ENCODE peak calls at places on chromosomes 16 and 17, in seven cellular contexts. One of them, this sample, is unnamed. For H3K4me1, the result is how much of the 10 kb centered on the place peaks cover.

GRCh38 chr17:3576970-3577369 is 19.4 kb upstream of the TRPV3 start:
- DNase-seq in HepG2: no peak
- DNase-seq in GM12878: no peak
- DNase-seq in HCT116: no peak
- DNase-seq in K562: no peak
- DNase-seq in SK-N-SH: no peak
- DNase-seq in H1: no peak
- DNase-seq in this sample: no peak

GRCh38 chr17:75289832-75290337 is 652 bp upstream of the SLC25A19 start:
- DNase-seq in K562: peak
- DNase-seq in GM12878: peak
- DNase-seq in SK-N-SH: no peak
- DNase-seq in HCT116: no peak
- DNase-seq in H1: no peak
- DNase-seq in HepG2: no peak
- DNase-seq in this sample: peak

GRCh38 chr17:49277638-49278037 is 47.1 kb upstream of the PHOSPHO1 start:
- DNase-seq in GM12878: no peak
- DNase-seq in K562: no peak
- DNase-seq in SK-N-SH: no peak
- DNase-seq in HepG2: no peak
- DNase-seq in H1: no peak
- DNase-seq in HCT116: no peak
- DNase-seq in this sample: no peak

GRCh38 chr17:39461911-39462641 is 790 bp downstream of the CDK12 start:
- DNase-seq in K562: peak
- DNase-seq in SK-N-SH: peak
- DNase-seq in HCT116: no peak
- DNase-seq in HepG2: peak
- DNase-seq in GM12878: peak
- DNase-seq in H1: peak
- DNase-seq in this sample: no peak

GRCh38 chr17:80441133-80441578 is 26.2 kb downstream of the ENDOV start:
- DNase-seq in HepG2: peak
- DNase-seq in H1: peak
- DNase-seq in HCT116: no peak
- DNase-seq in K562: peak
- DNase-seq in SK-N-SH: peak
- DNase-seq in GM12878: no peak
- DNase-seq in this sample: no peak

GRCh38 chr17:73308017-73308823 is 3.6 kb downstream of the CDC42EP4 start:
- DNase-seq in HCT116: peak
- DNase-seq in K562: peak
- DNase-seq in SK-N-SH: no peak
- DNase-seq in H1: no peak
- DNase-seq in HepG2: peak
- DNase-seq in GM12878: no peak
- DNase-seq in this sample: no peak

GRCh38 chr17:41651625-41652460 is 27.5 kb upstream of the KRT17 start:
- DNase-seq in HCT116: no peak
- DNase-seq in H1: no peak
- DNase-seq in K562: no peak
- DNase-seq in GM12878: no peak
- DNase-seq in HepG2: no peak
- DNase-seq in SK-N-SH: peak
- DNase-seq in this sample: no peak

GRCh38 chr17:61408151-61409041 is 8.8 kb downstream of the TBX2 start:
- DNase-seq in K562: no peak
- DNase-seq in HepG2: no peak
- DNase-seq in H1: peak
- DNase-seq in GM12878: no peak
- DNase-seq in HCT116: no peak
- DNase-seq in SK-N-SH: peak
- DNase-seq in this sample: no peak

DNA sequence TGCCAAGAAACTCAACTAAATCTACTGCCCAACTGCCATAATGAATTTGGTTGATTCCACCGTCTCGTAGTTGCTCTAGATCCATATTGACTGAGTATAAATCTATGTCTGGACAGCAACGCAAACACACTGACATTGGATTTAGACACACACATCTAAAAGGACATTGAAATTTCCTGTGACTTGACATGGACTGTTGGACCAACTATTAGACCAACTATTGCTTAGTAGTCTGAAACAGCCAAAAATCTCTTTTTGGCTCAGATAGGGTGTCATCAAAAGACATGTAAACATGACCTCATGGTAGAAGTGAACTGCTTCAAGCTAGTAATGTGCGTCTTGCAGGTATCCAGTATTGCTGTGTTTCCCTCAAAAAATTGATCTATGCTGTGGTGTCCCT is 31.3 kb downstream of the KIAA0513 start:
- DNase-seq in GM12878: no peak
- DNase-seq in HepG2: no peak
- DNase-seq in H1: no peak
- DNase-seq in HCT116: no peak
- DNase-seq in K562: no peak
- DNase-seq in SK-N-SH: no peak
- DNase-seq in this sample: no peak
- H3K4me1 ChIP-seq in GM12878: under half
- H3K4me1 ChIP-seq in HepG2: under half
- H3K4me1 ChIP-seq in H1: under half
- H3K4me1 ChIP-seq in HCT116: under half
- H3K4me1 ChIP-seq in K562: under half
- H3K4me1 ChIP-seq in SK-N-SH: under half
- H3K4me1 ChIP-seq in this sample: under half

GRCh38 chr17:82098939-82099765 is 1.1 kb upstream of the FASN start:
- DNase-seq in GM12878: no peak
- DNase-seq in HepG2: no peak
- DNase-seq in SK-N-SH: no peak
- DNase-seq in K562: peak
- DNase-seq in H1: no peak
- DNase-seq in HCT116: no peak
- DNase-seq in this sample: no peak
- TF ChIP-seq SIN3A in GM12878: no peak
- TF ChIP-seq SIN3A in HepG2: no peak
- TF ChIP-seq SIN3A in SK-N-SH: peak
- TF ChIP-seq SIN3A in K562: no peak
- TF ChIP-seq SIN3A in H1: peak
- TF ChIP-seq SIN3A in HCT116: no peak
- TF ChIP-seq SIN3A in this sample: no peak

GRCh38 chr16:57148481-57148880 is 37.4 kb downstream of the PSME3IP1 start:
- DNase-seq in H1: peak
- DNase-seq in HepG2: no peak
- DNase-seq in K562: no peak
- DNase-seq in HCT116: no peak
- DNase-seq in SK-N-SH: no peak
- DNase-seq in GM12878: no peak
- DNase-seq in this sample: no peak

GRCh38 chr16:57146735-57147134 is 39.1 kb downstream of the PSME3IP1 start:
- DNase-seq in HepG2: peak
- DNase-seq in H1: peak
- DNase-seq in GM12878: no peak
- DNase-seq in K562: peak
- DNase-seq in HCT116: no peak
- DNase-seq in SK-N-SH: peak
- DNase-seq in this sample: no peak

GRCh38 chr16:57149391-57149790 is 36.4 kb downstream of the PSME3IP1 start:
- DNase-seq in GM12878: no peak
- DNase-seq in K562: no peak
- DNase-seq in SK-N-SH: no peak
- DNase-seq in HepG2: no peak
- DNase-seq in HCT116: no peak
- DNase-seq in H1: no peak
- DNase-seq in this sample: no peak

GRCh38 chr16:57145964-57146647 is 39.7 kb downstream of the PSME3IP1 start:
- DNase-seq in GM12878: no peak
- DNase-seq in H1: no peak
- DNase-seq in K562: peak
- DNase-seq in HCT116: no peak
- DNase-seq in HepG2: no peak
- DNase-seq in SK-N-SH: no peak
- DNase-seq in this sample: no peak

GRCh38 chr16:57147381-57148191 is 38.3 kb downstream of the PSME3IP1 start:
- DNase-seq in GM12878: no peak
- DNase-seq in HepG2: no peak
- DNase-seq in H1: no peak
- DNase-seq in HCT116: no peak
- DNase-seq in K562: no peak
- DNase-seq in SK-N-SH: peak
- DNase-seq in this sample: no peak
- H3K4me1 ChIP-seq in GM12878: under half
- H3K4me1 ChIP-seq in HepG2: under half
- H3K4me1 ChIP-seq in H1: under half
- H3K4me1 ChIP-seq in HCT116: under half
- H3K4me1 ChIP-seq in K562: under half
- H3K4me1 ChIP-seq in SK-N-SH: under half
- H3K4me1 ChIP-seq in this sample: under half

DNA sequence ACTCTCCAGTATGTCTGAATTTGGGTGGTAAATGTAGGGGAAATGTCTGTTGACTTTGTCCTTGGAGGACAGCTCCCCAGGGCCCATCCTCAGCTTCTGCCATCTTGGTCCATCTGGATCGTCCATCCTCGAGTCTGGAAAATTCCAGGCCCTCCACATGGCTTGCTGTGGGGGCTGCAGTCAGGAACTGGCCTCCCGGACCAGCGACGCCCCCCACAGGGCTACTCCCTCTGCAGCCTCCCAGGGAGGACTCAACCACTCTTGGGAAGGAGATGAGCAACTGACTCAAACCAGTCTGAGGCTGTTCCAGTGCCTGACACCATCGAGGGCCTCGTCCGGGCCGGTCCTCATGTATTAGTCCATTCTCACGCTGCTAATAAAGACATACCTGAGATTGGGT is 5.5 kb upstream of the ZG16B start:
- DNase-seq in HCT116: no peak
- DNase-seq in H1: no peak
- DNase-seq in SK-N-SH: no peak
- DNase-seq in GM12878: no peak
- DNase-seq in K562: no peak
- DNase-seq in HepG2: no peak
- DNase-seq in this sample: no peak
- TF ChIP-seq SIN3A in HCT116: no peak
- TF ChIP-seq SIN3A in H1: no peak
- TF ChIP-seq SIN3A in SK-N-SH: no peak
- TF ChIP-seq SIN3A in GM12878: no peak
- TF ChIP-seq SIN3A in K562: no peak
- TF ChIP-seq SIN3A in HepG2: no peak
- TF ChIP-seq SIN3A in this sample: no peak

GRCh38 chr17:1713160-1713877 is 3.1 kb upstream of the TLCD2 start:
- DNase-seq in K562: peak
- DNase-seq in SK-N-SH: no peak
- DNase-seq in H1: no peak
- DNase-seq in GM12878: no peak
- DNase-seq in HepG2: no peak
- DNase-seq in HCT116: no peak
- DNase-seq in this sample: no peak

GRCh38 chr17:1709971-1710806 is at the start of gene TLCD2:
- DNase-seq in GM12878: no peak
- DNase-seq in SK-N-SH: peak
- DNase-seq in H1: peak
- DNase-seq in K562: peak
- DNase-seq in HCT116: peak
- DNase-seq in HepG2: no peak
- DNase-seq in this sample: no peak

GRCh38 chr17:1710807-1711553 is 803 bp upstream of the TLCD2 start:
- DNase-seq in K562: no peak
- DNase-seq in H1: peak
- DNase-seq in GM12878: no peak
- DNase-seq in SK-N-SH: no peak
- DNase-seq in HCT116: no peak
- DNase-seq in HepG2: no peak
- DNase-seq in this sample: no peak

GRCh38 chr17:1712271-1712670 is 2.1 kb upstream of the TLCD2 start:
- DNase-seq in K562: no peak
- DNase-seq in HepG2: no peak
- DNase-seq in SK-N-SH: no peak
- DNase-seq in GM12878: no peak
- DNase-seq in HCT116: no peak
- DNase-seq in H1: no peak
- DNase-seq in this sample: no peak

GRCh38 chr17:1711804-1712203 is 1.6 kb upstream of the TLCD2 start:
- DNase-seq in H1: no peak
- DNase-seq in K562: no peak
- DNase-seq in SK-N-SH: no peak
- DNase-seq in HepG2: no peak
- DNase-seq in GM12878: no peak
- DNase-seq in HCT116: no peak
- DNase-seq in this sample: no peak
- H3K4me1 ChIP-seq in H1: under half
- H3K4me1 ChIP-seq in K562: half or more
- H3K4me1 ChIP-seq in SK-N-SH: under half
- H3K4me1 ChIP-seq in HepG2: under half
- H3K4me1 ChIP-seq in GM12878: under half
- H3K4me1 ChIP-seq in HCT116: under half
- H3K4me1 ChIP-seq in this sample: under half

DNA sequence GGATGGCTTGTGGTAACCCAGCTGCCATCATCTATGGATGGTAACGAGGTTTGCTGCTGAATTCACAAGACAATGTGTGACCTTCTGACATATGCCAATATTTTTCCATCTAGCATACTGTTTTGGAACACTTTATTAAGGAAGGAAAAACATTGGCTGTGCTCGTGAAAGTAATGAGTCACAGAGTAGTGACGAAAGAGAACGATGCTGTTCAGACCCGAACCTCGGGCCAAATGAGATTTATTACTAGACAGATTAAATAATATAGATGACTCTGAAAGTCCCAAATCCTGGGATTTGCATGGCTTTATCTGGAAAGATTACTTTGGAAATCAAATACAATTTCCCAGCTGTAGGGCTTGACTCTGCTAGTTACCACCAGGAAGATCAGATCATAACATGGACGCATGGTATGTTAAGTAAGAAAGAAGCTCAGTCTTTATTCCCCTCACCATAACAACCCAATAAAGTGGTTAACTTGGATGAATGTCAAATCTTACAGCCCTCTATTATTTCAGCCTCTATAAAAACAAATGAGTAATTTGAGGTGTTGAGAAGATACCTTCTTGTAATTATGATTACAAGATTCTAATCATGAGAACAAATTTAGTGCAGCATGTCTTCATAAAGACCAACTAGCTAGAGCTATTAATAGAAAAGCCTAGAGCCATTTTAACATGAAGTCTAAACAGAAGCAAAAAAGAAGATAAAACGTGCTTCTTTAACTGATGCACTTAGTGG is 32.6 kb downstream of the ERN1 start:
- DNase-seq in SK-N-SH: no peak
- DNase-seq in HCT116: no peak
- DNase-seq in K562: no peak
- DNase-seq in GM12878: no peak
- DNase-seq in H1: no peak
- DNase-seq in HepG2: no peak
- DNase-seq in this sample: no peak
- TF ChIP-seq SIN3A in SK-N-SH: no peak
- TF ChIP-seq SIN3A in HCT116: no peak
- TF ChIP-seq SIN3A in K562: no peak
- TF ChIP-seq SIN3A in GM12878: no peak
- TF ChIP-seq SIN3A in H1: no peak
- TF ChIP-seq SIN3A in HepG2: no peak
- TF ChIP-seq SIN3A in this sample: no peak

This sample was measured in Panc1.